ENCODE peak calls at places on chromosomes 5 and 9, in four cellular contexts. A is K562, R is HepG2, K is GM12878. S is an unnamed sample.

GRCh38 chr5:175378444-175379028 is 65.4 kb downstream of the DRD1 start:
- DNase-seq in R (no peak), K (no peak), A (no peak), S (no peak)

GRCh38 chr5:122457178-122457826 is 145.3 kb downstream of the SNCAIP start:
- DNase-seq in K (no peak), R (no peak), A (no peak), S (no peak)

GRCh38 chr9:27371382-27371781 is 74.4 kb upstream of the EQTN start:
- DNase-seq in A (no peak), R (no peak), K (no peak), S (no peak)

GRCh38 chr5:145797336-145797735 is 37.8 kb downstream of the PRELID2 start:
- DNase-seq in A (no peak), K (no peak), R (no peak), S (no peak)

GRCh38 chr5:7886849-7887460 is 18.0 kb downstream of the MTRR start:
- DNase-seq in R (peak; percentile 20), A (no peak), K (no peak), S (no peak)

GRCh38 chr5:98106116-98107088 is 667.1 kb upstream of the RGMB start:
- DNase-seq in A (no peak), R (no peak), K (no peak), S (no peak)

GRCh38 chr5:36694351-36694750 is 87.9 kb downstream of the SLC1A3 start:
- DNase-seq in K (no peak), A (no peak), R (no peak), S (no peak)

GRCh38 chr5:23318960-23319359 is 188.4 kb upstream of the PRDM9 start:
- DNase-seq in A (no peak), K (no peak), R (no peak), S (no peak)

GRCh38 chr5:1386274-1386717 is 41.4 kb upstream of the CLPTM1L start:
- DNase-seq in K (no peak), R (no peak), A (peak; percentile 38), S (peak; percentile 69)

GRCh38 chr9:131841765-131842318 is 102.0 kb upstream of the RAPGEF1 start:
- DNase-seq in K (no peak), R (no peak), A (no peak), S (no peak)

GRCh38 chr9:110303136-110303535 is 34.5 kb downstream of the TXNDC8 start:
- DNase-seq in A (no peak), K (no peak), R (no peak), S (no peak)

GRCh38 chr5:80959138-80959537 is 1.0 kb upstream of the RASGRF2 start:
- DNase-seq in A (no peak), R (no peak), K (no peak), S (no peak)

GRCh38 chr9:15244001-15244441 is 63.0 kb downstream of the TTC39B start:
- DNase-seq in R (no peak), A (no peak), K (no peak), S (no peak)

GRCh38 chr5:56829137-56829536 is 13.8 kb downstream of the MAP3K1 start:
- DNase-seq in R (no peak), A (no peak), K (no peak), S (no peak)

GRCh38 chr9:108743426-108743825 is 112.4 kb downstream of the ACTL7B start:
- DNase-seq in A (no peak), R (no peak), K (no peak), S (no peak)

GRCh38 chr9:88818495-88819201 is 172.6 kb upstream of the S1PR3 start:
- DNase-seq in K (no peak), A (no peak), R (no peak), S (no peak)

GRCh38 chr5:80754900-80755299 is 100.1 kb upstream of the DHFR start:
- DNase-seq in K (peak; percentile 33), A (no peak), R (no peak), S (no peak)

GRCh38 chr5:154493274-154493673 is 15.2 kb upstream of the HAND1 start:
- DNase-seq in K (no peak), R (no peak), A (no peak), S (no peak)

GRCh38 chr5:453725-454481 is 10.9 kb downstream of the EXOC3 start:
- DNase-seq in K (no peak), A (no peak), R (no peak), S (no peak)

GRCh38 chr5:16784843-16785791 is 151.0 kb downstream of the MYO10 start:
- DNase-seq in K (peak; percentile 77), R (no peak), A (no peak), S (no peak)

GRCh38 chr5:88662801-88663360 is 220.1 kb downstream of the MEF2C start:
- DNase-seq in K (no peak), A (no peak), R (no peak), S (no peak)

GRCh38 chr5:74382864-74383618 is 257.5 kb downstream of the ENC1 start:
- DNase-seq in R (no peak), K (no peak), A (no peak), S (no peak)

GRCh38 chr5:142245776-142246175 is 79.0 kb downstream of the SPRY4 start:
- DNase-seq in K (no peak), A (no peak), R (no peak), S (no peak)

GRCh38 chr9:101605547-101605946 is 10.8 kb upstream of the PPP3R2 start:
- DNase-seq in K (no peak), R (no peak), A (no peak), S (no peak)

GRCh38 chr5:93578813-93579560 is 2.0 kb downstream of the NR2F1-AS1 start:
- DNase-seq in A (no peak), R (no peak), K (no peak), S (peak; percentile 67)

GRCh38 chr9:131173995-131174394 is 48.6 kb downstream of the NUP214 start:
- DNase-seq in K (no peak), A (peak; percentile 71), R (no peak), S (no peak)

GRCh38 chr9:31089822-31090221 is 1294.6 kb upstream of the ACO1 start:
- DNase-seq in K (no peak), R (no peak), A (no peak), S (no peak)

GRCh38 chr5:160463775-160464465 is 42.3 kb downstream of the PTTG1 start:
- DNase-seq in A (no peak), R (peak; percentile 88), K (no peak), S (no peak)

GRCh38 chr5:26572486-26572885 is 465.9 kb downstream of the CDH9 start:
- DNase-seq in K (no peak), A (no peak), R (no peak), S (no peak)

GRCh38 chr9:132985063-132985350 is 6.5 kb downstream of the GFI1B start:
- DNase-seq in R (no peak), A (no peak), K (no peak), S (no peak)

GRCh38 chr5:9523090-9523813 is 22.6 kb downstream of the SEMA5A start:
- DNase-seq in K (no peak), R (no peak), A (no peak), S (no peak)

GRCh38 chr5:175478384-175479124 is at the start of gene SFXN1:
- DNase-seq in R (peak; percentile 44), A (peak; percentile 97), K (no peak), S (no peak)

GRCh38 chr9:35510745-35511428 is 21.0 kb downstream of the RUSC2 start:
- DNase-seq in R (peak; percentile 88), A (no peak), K (no peak), S (no peak)

GRCh38 chr5:625516-625915 is 13.4 kb downstream of the CEP72 start:
- DNase-seq in R (no peak), A (no peak), K (no peak), S (no peak)

DNA sequence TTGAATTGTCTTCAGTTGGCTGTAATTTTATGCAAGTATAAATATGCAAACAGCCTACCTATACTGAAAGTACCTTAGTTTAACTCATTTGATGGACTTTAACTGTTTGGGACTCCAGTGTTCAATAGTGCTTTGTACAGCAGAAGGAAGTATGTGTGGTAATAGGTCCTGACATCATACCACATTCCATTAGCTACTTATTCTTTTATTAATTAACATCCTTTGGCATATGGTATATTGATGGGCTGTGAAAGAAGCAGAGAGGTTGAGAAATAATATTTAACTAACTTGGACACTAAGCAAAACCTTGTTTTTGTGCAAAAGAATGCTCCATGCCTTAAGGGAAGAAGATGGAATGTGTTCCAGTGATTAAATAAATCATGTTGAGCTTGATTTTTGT is 97.6 kb upstream of the SEMA6A start:
- DNase-seq in K (no peak), A (no peak), R (no peak), S (no peak)
- TF ChIP-seq HDAC6 in K (no peak), A (no peak), R (no peak), S (no peak)

GRCh38 chr9:113929634-113930092 is 53.6 kb downstream of the ZNF618 start:
- DNase-seq in R (no peak), K (no peak), A (no peak), S (no peak)
- TF ChIP-seq HDAC6 in R (no peak), K (no peak), A (no peak), S (no peak)

GRCh38 chr5:109688647-109688998 is 1.1 kb upstream of the MAN2A1 start:
- DNase-seq in K (peak; percentile 35), R (peak; percentile 74), A (peak; percentile 31), S (peak; percentile 55)
- TF ChIP-seq HDAC6 in K (no peak), R (no peak), A (no peak), S (no peak)

DNA sequence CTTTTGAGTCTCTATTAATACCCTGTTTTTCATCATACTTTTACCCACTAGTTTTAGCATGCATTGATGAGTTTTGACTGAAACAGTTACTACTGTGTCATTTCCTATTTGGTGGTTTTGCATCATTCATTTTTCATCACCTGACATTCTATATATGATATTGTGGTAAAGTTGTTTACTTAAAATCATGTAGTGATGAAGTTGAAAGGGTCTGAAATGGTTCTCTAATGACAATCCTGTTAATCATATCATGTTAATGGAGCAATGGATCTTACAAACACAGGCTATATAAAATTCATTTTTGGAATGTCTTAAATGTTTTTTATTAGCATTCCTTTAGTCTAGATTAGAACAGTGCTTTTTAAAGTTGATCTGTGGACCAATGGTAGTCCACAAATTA is 84.1 kb downstream of the ERBIN start:
- DNase-seq in R (no peak), K (peak; percentile 12), A (no peak), S (no peak)
- TF ChIP-seq HDAC6 in R (no peak), K (no peak), A (no peak), S (no peak)